ENCODE peak calls at places on chromosomes 1 and 21, in four cellular contexts. Q is A549, Z is Peyer's patch, T is fibroblast of lung. R is an unnamed sample.
A peak's percentile ranks its signal among the peaks of the same experiment; 100 is the strongest.

GRCh38 chr1:16727190-16728111 is 12.9 kb upstream of the RNU1-4 start:
- DNase-seq in Z (peak; percentile 66), T (peak; percentile 65), Q (peak; percentile 53), R (no peak)

GRCh38 chr1:229272164-229273158 is 1.6 kb downstream of the RAB4A start:
- DNase-seq in Q (no peak), T (no peak), Z (no peak), R (no peak)

GRCh38 chr21:20396798-20397197 is 601.4 kb upstream of the NCAM2 start:
- DNase-seq in Q (no peak), T (no peak), Z (no peak), R (no peak)

GRCh38 chr1:237794071-237794470 is 96.7 kb downstream of the ZP4 start:
- DNase-seq in Z (no peak), Q (peak; percentile 33), T (peak; percentile 26), R (no peak)

GRCh38 chr21:30042443-30042842 is 102.6 kb upstream of the GRIK1 start:
- DNase-seq in Q (no peak), T (no peak), Z (no peak), R (no peak)

GRCh38 chr1:180912211-180912800 is 391 bp upstream of the KIAA1614 start:
- DNase-seq in Z (peak; percentile 40), T (peak; percentile 57), Q (no peak), R (peak; percentile 30)

GRCh38 chr1:71783096-71783495 is 499.2 kb downstream of the NEGR1 start:
- DNase-seq in Q (no peak), Z (no peak), T (no peak), R (no peak)

GRCh38 chr1:59005491-59006308 is 221.9 kb upstream of the JUN start:
- DNase-seq in Z (no peak), T (no peak), Q (no peak), R (no peak)

GRCh38 chr1:225842074-225842473 is 32.1 kb downstream of the EPHX1 start:
- DNase-seq in Z (no peak), Q (no peak), T (no peak), R (no peak)

GRCh38 chr1:8460132-8460544 is 142.2 kb downstream of the SLC45A1 start:
- DNase-seq in Q (no peak), T (no peak), Z (no peak), R (no peak)

GRCh38 chr1:12617511-12617900 is 504 bp downstream of the DHRS3 start:
- DNase-seq in Z (no peak), T (no peak), Q (no peak), R (peak; percentile 48)

GRCh38 chr1:164787834-164788231 is 228.8 kb downstream of the PBX1 start:
- DNase-seq in Q (no peak), T (no peak), Z (no peak), R (no peak)

GRCh38 chr1:54666333-54666732 is 24.7 kb downstream of the MROH7 start:
- DNase-seq in T (no peak), Q (no peak), Z (no peak), R (no peak)

GRCh38 chr1:44791364-44791801 is 3.4 kb upstream of the BEST4 start:
- DNase-seq in T (no peak), Z (no peak), Q (no peak), R (no peak)

GRCh38 chr1:61081135-61081636 is 1.2 kb upstream of the NFIA start:
- DNase-seq in Q (no peak), Z (no peak), T (no peak), R (no peak)

GRCh38 chr1:226304291-226304955 is 4.5 kb downstream of the LIN9 start:
- DNase-seq in Z (no peak), Q (no peak), T (no peak), R (no peak)

GRCh38 chr1:240607006-240607405 is 4.9 kb downstream of the GREM2 start:
- DNase-seq in Q (no peak), T (no peak), Z (no peak), R (no peak)

GRCh38 chr21:17802568-17802967 is 16.6 kb downstream of the C21orf91 start:
- DNase-seq in Z (no peak), T (peak; percentile 74), Q (no peak), R (no peak)

GRCh38 chr1:68973459-68974244 is 476.8 kb upstream of the DEPDC1 start:
- DNase-seq in Q (no peak), T (peak; percentile 75), Z (no peak), R (no peak)

GRCh38 chr21:32193066-32193465 is 85.8 kb downstream of the MIS18A start:
- DNase-seq in Z (no peak), T (no peak), Q (no peak), R (no peak)

GRCh38 chr1:167430134-167430848 is 88.0 kb downstream of the CD247 start:
- DNase-seq in Z (peak; percentile 62), Q (no peak), T (no peak), R (no peak)

GRCh38 chr21:36976882-36977651 is 10.6 kb upstream of the HLCS start:
- DNase-seq in Q (peak; percentile 23), Z (peak; percentile 64), T (peak; percentile 73), R (peak; percentile 60)

GRCh38 chr1:203215573-203215972 is 13.9 kb downstream of the CHIT1 start:
- DNase-seq in T (no peak), Z (no peak), Q (no peak), R (no peak)

GRCh38 chr1:99657213-99658030 is 11.5 kb downstream of the PALMD start:
- DNase-seq in Z (no peak), Q (no peak), T (peak; percentile 56), R (no peak)

GRCh38 chr1:168636642-168637111 is 60.3 kb downstream of the XCL1 start:
- DNase-seq in Z (peak; percentile 54), Q (no peak), T (peak; percentile 84), R (peak; percentile 11)

GRCh38 chr1:101697057-101697456 is 299.7 kb downstream of the OLFM3 start:
- DNase-seq in T (no peak), Z (no peak), Q (no peak), R (no peak)

GRCh38 chr21:34946385-34947121 is 102.5 kb downstream of the RUNX1 start:
- DNase-seq in Z (no peak), Q (no peak), T (no peak), R (no peak)

GRCh38 chr21:41112740-41113692 is 54.9 kb upstream of the BACE2 start:
- DNase-seq in T (peak; percentile 99), Z (no peak), Q (no peak), R (no peak)

GRCh38 chr21:42236014-42236413 is 17.1 kb downstream of the ABCG1 start:
- DNase-seq in Q (no peak), Z (no peak), T (no peak), R (no peak)

GRCh38 chr1:107262472-107263286 is 121.8 kb downstream of the NTNG1 start:
- DNase-seq in T (peak; percentile 46), Q (no peak), Z (no peak), R (no peak)

GRCh38 chr1:61056674-61057439 is 25.5 kb upstream of the NFIA start:
- DNase-seq in Z (peak; percentile 81), Q (no peak), T (peak; percentile 36), R (no peak)

GRCh38 chr1:66220477-66220876 is 313.5 kb upstream of the SGIP1 start:
- DNase-seq in Z (no peak), T (no peak), Q (no peak), R (no peak)

GRCh38 chr21:42118901-42119300 is 47.8 kb downstream of the UMODL1 start:
- DNase-seq in Q (no peak), Z (no peak), T (peak; percentile 11), R (no peak)

DNA sequence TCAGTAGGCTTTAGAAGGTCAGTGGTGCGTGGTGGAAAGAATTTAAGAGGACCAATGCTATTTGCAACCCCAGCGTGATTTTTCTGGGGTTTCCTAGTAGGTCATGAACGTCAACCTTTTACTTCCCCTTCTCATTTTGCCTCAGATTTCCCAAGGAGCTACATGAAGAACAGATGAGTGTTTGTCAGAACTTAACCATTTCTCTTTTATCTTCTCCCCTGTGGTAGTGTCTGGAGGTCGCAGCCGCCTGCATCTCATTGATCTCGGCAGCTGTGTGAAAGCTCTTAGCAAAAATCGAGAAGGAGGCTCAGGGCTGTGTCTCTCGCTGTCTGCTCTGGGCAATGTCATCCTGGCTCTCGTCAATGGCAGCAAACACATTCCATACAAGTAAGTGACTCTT is 491.1 kb downstream of the KIF26B start:
- DNase-seq in T (no peak), Z (no peak), Q (no peak), R (no peak)
- H3K4me3 ChIP-seq in T (no peak overlapping the region), Z (no peak overlapping the region), Q (no peak overlapping the region), R (no peak overlapping the region)

DNA sequence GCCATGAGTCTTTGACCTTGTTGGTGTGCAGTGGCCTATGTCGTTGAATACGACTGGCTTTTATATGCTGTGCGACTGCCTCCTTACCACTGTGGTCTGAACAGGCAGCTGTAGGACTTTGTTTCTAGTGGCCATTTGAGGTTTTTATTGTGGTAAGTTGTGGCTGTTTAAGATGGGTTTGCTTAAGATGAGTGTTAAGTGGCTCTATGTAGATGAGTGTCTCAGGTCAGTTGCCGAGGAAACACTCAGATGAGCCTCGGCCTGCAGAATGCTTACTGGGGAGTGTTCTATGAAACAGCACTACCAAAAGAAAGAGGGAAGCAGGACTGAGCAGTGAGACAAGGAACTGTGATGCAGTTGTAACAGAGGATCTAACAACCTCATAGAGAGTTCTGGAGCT is 14.9 kb upstream of the CD1C start:
- DNase-seq in T (no peak), Q (no peak), Z (no peak), R (no peak)
- H3K4me1 ChIP-seq in T (no peaks in the 10 kb centered on the region), Q (no peaks in the 10 kb centered on the region), Z (no peaks in the 10 kb centered on the region), R (no peaks in the 10 kb centered on the region)

DNA sequence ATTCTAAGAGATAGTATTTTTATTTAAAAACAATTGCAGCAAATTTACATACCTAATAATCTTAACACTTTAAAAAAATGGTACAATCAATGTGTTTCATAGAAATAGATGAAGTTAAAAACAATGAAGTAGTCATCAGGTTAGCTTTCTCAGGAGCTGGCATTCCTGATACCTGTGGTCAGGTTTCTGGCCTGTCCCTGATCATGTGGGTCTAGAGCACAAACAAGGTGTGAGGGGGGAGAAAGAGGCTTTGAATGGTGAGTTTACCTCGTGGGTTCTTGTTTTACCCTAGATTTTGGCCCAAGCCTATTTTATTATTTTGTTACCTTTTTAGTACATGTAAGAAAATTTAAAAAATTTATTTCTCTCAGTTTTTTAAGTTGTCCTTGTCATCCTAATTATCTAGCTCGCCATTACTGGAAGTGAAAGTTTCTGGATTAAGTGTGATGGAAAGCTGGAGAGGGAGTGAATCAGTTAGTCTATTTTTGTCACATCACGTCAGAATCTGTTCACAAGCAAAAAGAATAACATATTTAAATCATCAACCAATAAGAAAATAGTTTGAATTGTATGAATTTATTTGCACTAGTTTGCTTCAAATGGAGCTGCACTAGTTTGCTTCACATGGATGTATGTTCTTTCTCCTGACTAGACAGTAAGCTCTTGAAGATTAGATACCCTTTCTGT is 23.0 kb downstream of the PHC2 start:
- DNase-seq in Q (no peak), Z (no peak), T (no peak), R (no peak)
- TF ChIP-seq CTCF in Q (no peak), Z (no peak), T (no peak), R (no peak)

DNA sequence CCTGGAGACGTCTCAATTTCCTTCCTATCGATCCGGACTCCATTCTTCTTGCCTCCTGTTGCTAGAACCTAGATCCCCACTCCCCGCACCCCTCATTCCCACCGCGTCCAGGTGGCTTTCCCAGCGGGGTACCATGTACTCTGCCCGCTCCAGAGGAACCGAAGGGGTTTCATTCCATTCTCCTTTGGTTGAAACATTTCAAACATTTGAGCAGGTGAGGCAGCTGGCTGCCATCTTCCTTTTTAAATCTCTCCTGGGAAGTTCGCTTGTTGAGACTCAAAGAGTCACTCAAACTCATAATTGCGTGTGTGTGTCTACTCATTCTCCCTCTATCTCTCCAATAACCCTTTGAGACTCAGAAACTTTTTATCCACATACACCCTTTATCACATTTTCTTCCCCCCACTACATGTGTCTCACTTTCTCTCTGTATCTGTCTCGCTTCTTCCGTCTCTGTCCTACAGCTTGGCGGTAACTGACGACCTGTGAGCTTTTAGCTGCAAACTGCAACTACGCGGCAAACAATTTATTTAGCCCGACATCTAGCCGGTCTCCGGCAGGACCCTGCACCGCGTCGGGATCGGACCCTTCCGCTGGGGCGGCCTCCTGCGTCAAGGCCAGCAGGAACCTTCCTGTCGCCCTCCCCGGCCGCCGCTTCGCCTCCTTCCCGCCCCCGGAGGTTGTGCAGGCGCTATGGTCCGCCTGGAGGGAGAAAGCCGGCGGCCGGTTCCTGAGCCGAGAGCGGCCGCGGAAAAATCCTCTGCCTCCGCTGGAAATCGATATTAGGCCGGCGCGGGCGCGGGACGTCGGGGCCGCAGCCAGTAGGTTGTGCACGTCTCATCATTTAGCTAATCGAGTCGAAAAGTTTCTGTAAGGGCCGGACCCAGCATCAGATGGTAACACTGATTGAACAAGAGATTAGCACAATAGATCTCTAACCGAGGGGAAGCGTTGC is 3.0 kb upstream of the FOXD3 start:
- DNase-seq in Z (no peak), T (no peak), Q (no peak), R (no peak)
- H3K4me3 ChIP-seq in Z (peak overlapping the region; percentile 6), T (no peak overlapping the region), Q (no peak overlapping the region), R (no peak overlapping the region)

R was measured in Caco-2.